ENCODE peak calls at places on chromosomes 3 and 15, in five cellular contexts. M is hepatocyte, K is uterus, S is psoas muscle, L is transverse colon. V is an unnamed sample. For H3K4me1, the result is how much of the 10 kb centered on the place peaks cover.

GRCh38 chr3:107453504-107453903 is 69.3 kb upstream of the BBX start:
- DNase-seq in L (no peak), K (no peak), S (no peak), M (no peak), V (no peak)

GRCh38 chr15:48927181-48927580 is 36.5 kb downstream of the SHC4 start:
- DNase-seq in M (no peak), K (no peak), L (no peak), S (no peak), V (no peak)

GRCh38 chr15:83783227-83783626 is 129.3 kb downstream of the ADAMTSL3 start:
- DNase-seq in L (no peak), S (no peak), M (no peak), K (no peak), V (no peak)

GRCh38 chr15:62469478-62469873 is 304.4 kb upstream of the C2CD4B start:
- DNase-seq in K (no peak), S (no peak), L (no peak), M (no peak), V (no peak)

GRCh38 chr3:141104151-141104741 is 53.1 kb downstream of the SPSB4 start:
- DNase-seq in L (no peak), K (no peak), S (no peak), M (peak), V (no peak)

GRCh38 chr3:100496711-100497261 is 4.4 kb downstream of the TMEM45A start:
- DNase-seq in S (no peak), L (no peak), K (no peak), M (no peak), V (no peak)

GRCh38 chr3:103644450-103644849 is 1209.6 kb downstream of the ZPLD1 start:
- DNase-seq in L (no peak), M (no peak), K (no peak), S (no peak), V (no peak)

GRCh38 chr15:65130941-65131340 is 2.7 kb downstream of the PDCD7 start:
- DNase-seq in M (no peak), K (no peak), S (no peak), L (no peak), V (no peak)

GRCh38 chr3:182413682-182414081 is 379.6 kb upstream of the ATP11B start:
- DNase-seq in S (no peak), L (no peak), M (no peak), K (no peak), V (no peak)

GRCh38 chr15:65409284-65409631 is 13.5 kb downstream of the IGDCC4 start:
- DNase-seq in K (no peak), S (no peak), L (no peak), M (no peak), V (no peak)

GRCh38 chr15:31042731-31043130 is 51.3 kb upstream of the MTMR10 start:
- DNase-seq in S (no peak), M (no peak), K (no peak), L (no peak), V (no peak)

GRCh38 chr3:125033135-125033534 is 22.7 kb downstream of the HEG1 start:
- DNase-seq in M (no peak), K (no peak), S (no peak), L (no peak), V (no peak)

GRCh38 chr15:58590901-58591300 is 158.6 kb downstream of the ADAM10 start:
- DNase-seq in K (no peak), S (no peak), L (no peak), M (no peak), V (no peak)

DNA sequence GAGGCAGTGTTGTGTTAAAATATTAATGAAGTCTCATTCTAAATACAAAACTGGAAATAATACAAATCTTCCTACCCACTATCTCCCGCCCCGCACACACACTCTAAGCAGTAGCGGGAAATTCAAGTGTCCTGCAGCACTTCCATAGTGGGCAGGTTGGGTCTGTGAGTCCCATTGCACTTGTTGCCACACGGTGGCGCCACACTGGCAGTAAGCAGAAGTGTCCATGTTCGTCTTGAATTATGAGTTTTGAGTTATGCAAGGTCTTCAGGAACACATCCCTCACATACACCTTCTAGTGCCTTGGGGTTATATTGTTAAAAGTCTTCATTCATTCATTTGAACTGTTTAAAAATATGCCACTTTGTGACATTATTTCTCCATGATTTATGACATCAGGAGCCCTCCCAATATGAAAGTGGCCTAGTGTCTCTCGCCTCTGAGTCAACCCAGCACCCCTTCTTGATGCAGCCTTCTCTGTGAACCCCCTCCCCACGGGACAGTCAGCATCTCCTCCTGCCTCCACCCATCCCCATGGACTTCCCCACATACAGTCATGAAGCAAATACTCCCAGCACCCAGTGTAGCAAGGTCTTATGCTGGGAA is 17.6 kb upstream of the CCDC174 start:
- DNase-seq in L (peak), K (no peak), S (peak), M (peak), V (peak)
- TF ChIP-seq CTCF in L (peak), K (peak), S (peak), M (peak), V (peak)

GRCh38 chr3:170162052-170162451 is 19.5 kb downstream of the PHC3 start:
- DNase-seq in L (no peak), M (no peak), K (no peak), S (no peak), V (no peak)
- H3K4me1 ChIP-seq in L (under half), M (under half), K (under half), S (under half), V (under half)

GRCh38 chr3:28844688-28845324 is 436.1 kb upstream of the RBMS3 start:
- DNase-seq in M (no peak), S (no peak), K (no peak), L (no peak), V (no peak)

GRCh38 chr3:28850186-28850585 is 430.7 kb upstream of the RBMS3 start:
- DNase-seq in L (no peak), M (no peak), K (no peak), S (no peak), V (no peak)

GRCh38 chr3:28841436-28841835 is 439.4 kb upstream of the RBMS3 start:
- DNase-seq in S (no peak), L (no peak), M (no peak), K (no peak), V (no peak)

GRCh38 chr3:28846948-28847527 is 433.8 kb upstream of the RBMS3 start:
- DNase-seq in L (no peak), M (no peak), S (no peak), K (no peak), V (no peak)
- H3K4me3 ChIP-seq in L (no peak), M (no peak), S (no peak), K (no peak), V (no peak)

GRCh38 chr15:42387603-42388002 is 28.3 kb downstream of the CAPN3 start:
- DNase-seq in K (no peak), S (no peak), M (no peak), L (no peak), V (no peak)

GRCh38 chr15:42394131-42394530 is 34.8 kb downstream of the CAPN3 start:
- DNase-seq in K (no peak), M (no peak), L (no peak), S (no peak), V (no peak)

GRCh38 chr15:42392309-42393024 is 33.2 kb downstream of the CAPN3 start:
- DNase-seq in S (no peak), M (peak), K (no peak), L (peak), V (no peak)
- TF ChIP-seq CTCF in S (no peak), M (no peak), K (no peak), L (no peak), V (no peak)

DNA sequence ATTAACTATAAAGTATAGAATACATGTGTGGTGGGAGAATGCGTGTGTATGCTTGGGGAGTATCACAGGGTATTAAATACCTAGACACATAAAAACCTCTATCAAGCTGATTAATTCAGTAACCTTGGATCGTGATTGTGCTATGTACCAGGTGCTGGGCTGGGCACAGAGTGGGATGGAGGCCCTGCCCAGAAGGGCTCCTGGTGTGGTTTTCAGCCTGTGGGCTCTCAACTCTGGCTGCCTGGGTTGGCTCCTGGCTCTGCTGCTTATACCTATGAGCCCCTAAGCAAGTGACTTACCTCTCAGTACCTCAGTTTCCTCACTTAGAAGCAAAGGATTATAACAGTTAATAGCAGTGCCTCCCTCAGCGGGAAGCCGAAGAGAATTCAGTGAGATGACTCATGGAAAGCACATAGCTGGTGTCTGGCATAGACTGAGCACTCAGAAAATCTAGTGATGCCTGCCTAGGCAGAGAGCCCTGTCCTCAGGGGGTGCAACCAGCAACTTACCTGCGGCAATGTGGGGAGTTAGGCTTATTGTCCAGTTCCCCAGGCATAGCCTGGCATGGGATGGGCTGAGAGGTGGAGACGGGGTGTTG is 90.6 kb upstream of the MYZAP start:
- DNase-seq in S (no peak), L (no peak), M (no peak), K (no peak), V (no peak)
- H3K4me1 ChIP-seq in S (under half), L (under half), M (under half), K (under half), V (half or more)

V was measured in right atrium auricular region.